ENCODE peak calls at places on chromosomes 13 and 19, in eight cellular contexts. U, R, V, E, P, Q, J and N are unnamed samples.

GRCh38 chr19:43763473-43763939 is 8.7 kb upstream of the SMG9 start:
- DNase-seq in U (no peak), R (no peak), V (peak; percentile 47), E (no peak), P (no peak), Q (no peak), J (no peak), N (no peak)

GRCh38 chr13:41352935-41353801 is 42.1 kb downstream of the NAA16 start:
- DNase-seq in U (no peak), R (peak; percentile 64), V (peak; percentile 83), E (peak; percentile 51), P (no peak), Q (peak; percentile 9), J (peak; percentile 38), N (peak; percentile 3)

GRCh38 chr19:54026656-54027055 is 35.2 kb downstream of the CACNG6 start:
- DNase-seq in U (no peak), R (no peak), V (no peak), E (no peak), P (no peak), Q (no peak), J (no peak), N (no peak)

GRCh38 chr13:97235549-97236206 is 13.5 kb downstream of the MBNL2 start:
- DNase-seq in U (no peak), R (no peak), V (peak; percentile 74), E (peak; percentile 10), P (no peak), Q (no peak), J (no peak), N (no peak)

GRCh38 chr19:39128511-39129079 is 3.0 kb downstream of the PAK4 start:
- DNase-seq in U (no peak), R (no peak), V (no peak), E (peak; percentile 48), P (no peak), Q (no peak), J (no peak), N (no peak)

GRCh38 chr19:42366676-42367075 is 23.4 kb downstream of the CNFN start:
- DNase-seq in U (no peak), R (no peak), V (no peak), E (no peak), P (no peak), Q (no peak), J (no peak), N (no peak)

GRCh38 chr13:30121666-30122065 is 185.7 kb downstream of the KATNAL1 start:
- DNase-seq in U (no peak), R (peak; percentile 32), V (no peak), E (no peak), P (no peak), Q (no peak), J (no peak), N (no peak)

GRCh38 chr19:46288896-46289588 is 7.8 kb upstream of the HIF3A start:
- DNase-seq in U (no peak), R (no peak), V (peak; percentile 97), E (peak; percentile 73), P (no peak), Q (no peak), J (no peak), N (peak; percentile 65)

GRCh38 chr19:52716578-52716977 is 18.3 kb downstream of the ZNF611 start:
- DNase-seq in U (no peak), R (no peak), V (no peak), E (no peak), P (no peak), Q (no peak), J (no peak), N (no peak)

GRCh38 chr13:54449922-54450321 is 1421.3 kb downstream of the OLFM4 start:
- DNase-seq in U (no peak), R (no peak), V (no peak), E (no peak), P (no peak), Q (no peak), J (no peak), N (no peak)

GRCh38 chr13:32883501-32883900 is 132.7 kb upstream of the KL start:
- DNase-seq in U (no peak), R (no peak), V (no peak), E (no peak), P (no peak), Q (no peak), J (no peak), N (no peak)

GRCh38 chr19:41616785-41617621 is 9.9 kb downstream of the CEACAM4 start:
- DNase-seq in U (no peak), R (peak; percentile 36), V (peak; percentile 64), E (peak; percentile 21), P (no peak), Q (no peak), J (no peak), N (peak; percentile 23)

GRCh38 chr19:50419580-50420035 is 870 bp downstream of the SPIB start:
- DNase-seq in U (no peak), R (no peak), V (no peak), E (peak; percentile 5), P (no peak), Q (no peak), J (no peak), N (no peak)

GRCh38 chr19:12035220-12036172 is at the start of gene ZNF433:
- DNase-seq in U (peak; percentile 95), R (peak; percentile 72), V (peak; percentile 80), E (peak; percentile 98), P (peak; percentile 80), Q (peak; percentile 92), J (peak; percentile 86), N (peak; percentile 89)

GRCh38 chr13:34076943-34077703 is 259.2 kb downstream of the RFC3 start:
- DNase-seq in U (no peak), R (no peak), V (peak; percentile 37), E (peak; percentile 21), P (no peak), Q (no peak), J (no peak), N (no peak)

GRCh38 chr19:34692541-34692940 is 15.1 kb downstream of the ZNF302 start:
- DNase-seq in U (no peak), R (no peak), V (peak; percentile 15), E (no peak), P (no peak), Q (no peak), J (no peak), N (no peak)

GRCh38 chr13:49814551-49815270 is 22.2 kb upstream of the KPNA3 start:
- DNase-seq in U (no peak), R (no peak), V (no peak), E (no peak), P (no peak), Q (no peak), J (no peak), N (no peak)

GRCh38 chr13:77329133-77330008 is 2.5 kb upstream of the MYCBP2 start:
- DNase-seq in U (peak; percentile 90), R (peak; percentile 96), V (peak; percentile 97), E (peak; percentile 93), P (peak; percentile 76), Q (peak; percentile 56), J (peak; percentile 91), N (peak; percentile 80)

GRCh38 chr19:11299946-11300810 is 4.2 kb downstream of the TSPAN16 start:
- DNase-seq in U (no peak), R (no peak), V (no peak), E (no peak), P (no peak), Q (no peak), J (no peak), N (no peak)

GRCh38 chr13:23828866-23829265 is 60.3 kb downstream of the MIPEP start:
- DNase-seq in U (no peak), R (no peak), V (peak; percentile 9), E (no peak), P (no peak), Q (no peak), J (no peak), N (no peak)

GRCh38 chr13:111908391-111908790 is 158.6 kb upstream of the SOX1 start:
- DNase-seq in U (peak; percentile 47), R (peak; percentile 15), V (no peak), E (no peak), P (no peak), Q (no peak), J (no peak), N (no peak)

GRCh38 chr19:17765069-17765618 is 13.9 kb downstream of the FCHO1 start:
- DNase-seq in U (no peak), R (no peak), V (peak; percentile 28), E (no peak), P (no peak), Q (no peak), J (no peak), N (no peak)

GRCh38 chr13:76715621-76716020 is 170.6 kb downstream of the KCTD12 start:
- DNase-seq in U (no peak), R (no peak), V (no peak), E (no peak), P (no peak), Q (no peak), J (no peak), N (no peak)

GRCh38 chr19:21023901-21024300 is 3.4 kb downstream of the ZNF430 start:
- DNase-seq in U (no peak), R (no peak), V (no peak), E (peak; percentile 9), P (no peak), Q (no peak), J (no peak), N (no peak)

GRCh38 chr13:49098198-49098597 is 121.9 kb upstream of the MLNR start:
- DNase-seq in U (no peak), R (no peak), V (peak; percentile 96), E (peak; percentile 51), P (no peak), Q (no peak), J (no peak), N (no peak)

GRCh38 chr19:15551183-15552004 is 43.1 kb downstream of the CYP4F22 start:
- DNase-seq in U (no peak), R (peak; percentile 74), V (peak; percentile 24), E (no peak), P (no peak), Q (peak; percentile 25), J (no peak), N (no peak)